ENCODE peak calls at places on chromosomes 6 and 20, in nine cellular contexts. A, F, I, P, Z, L, M, W and E are unnamed samples.

GRCh38 chr20:4242376-4242775 is 227.0 kb upstream of the RNF24 start:
- DNase-seq in L (no peak), Z (no peak), P (no peak), I (no peak), A (no peak), M (no peak), W (no peak), F (no peak), E (no peak)

GRCh38 chr6:74597840-74598239 is 608.0 kb downstream of the COL12A1 start:
- DNase-seq in P (no peak), Z (no peak), M (no peak), L (no peak), F (no peak), W (no peak), I (no peak), A (no peak), E (no peak)

GRCh38 chr6:128209771-128210170 is 308.9 kb upstream of the THEMIS start:
- DNase-seq in M (no peak), P (peak; percentile 89), F (no peak), Z (peak; percentile 82), I (no peak), A (peak; percentile 72), L (no peak), W (no peak), E (no peak)

GRCh38 chr20:19668406-19668805 is 89.7 kb upstream of the RIN2 start:
- DNase-seq in F (no peak), W (no peak), A (no peak), I (no peak), L (no peak), M (no peak), Z (no peak), P (no peak), E (no peak)

GRCh38 chr20:50580016-50580747 is 70.0 kb downstream of the PTPN1 start:
- DNase-seq in L (peak; percentile 72), A (no peak), Z (peak; percentile 82), P (peak; percentile 63), W (no peak), M (peak; percentile 64), F (peak; percentile 22), I (peak; percentile 75), E (no peak)

GRCh38 chr6:8525370-8525769 is 90.0 kb upstream of the SLC35B3 start:
- DNase-seq in Z (no peak), P (no peak), I (no peak), A (no peak), W (no peak), L (no peak), F (no peak), M (no peak), E (no peak)

GRCh38 chr20:22544462-22544861 is 39.9 kb downstream of the FOXA2 start:
- DNase-seq in W (no peak), I (no peak), P (no peak), M (no peak), A (no peak), Z (no peak), F (no peak), L (no peak), E (no peak)

GRCh38 chr20:51187318-51187717 is 164.4 kb upstream of the KCNG1 start:
- DNase-seq in A (no peak), M (no peak), F (no peak), W (no peak), P (no peak), L (no peak), Z (no peak), I (no peak), E (no peak)

GRCh38 chr6:166929534-166930189 is 26.7 kb downstream of the RNASET2 start:
- DNase-seq in L (no peak), I (no peak), W (no peak), M (no peak), P (no peak), A (no peak), F (no peak), Z (no peak), E (no peak)

GRCh38 chr20:48460681-48461080 is 367.1 kb downstream of the PREX1 start:
- DNase-seq in I (no peak), W (no peak), P (no peak), F (no peak), M (no peak), Z (no peak), L (no peak), A (no peak), E (no peak)

GRCh38 chr6:117624869-117625481 is 22.7 kb upstream of the GOPC start:
- DNase-seq in I (no peak), A (no peak), P (no peak), F (no peak), L (no peak), W (no peak), M (no peak), Z (no peak), E (no peak)

GRCh38 chr6:138973481-138974140 is 14.4 kb downstream of the REPS1 start:
- DNase-seq in W (no peak), F (no peak), Z (peak; percentile 47), P (peak; percentile 35), L (no peak), I (no peak), M (no peak), A (no peak), E (no peak)

GRCh38 chr6:150079604-150080003 is 10.7 kb upstream of the ULBP3 start:
- DNase-seq in P (peak; percentile 80), M (peak; percentile 64), A (no peak), W (no peak), Z (peak; percentile 6), F (no peak), L (no peak), I (no peak), E (peak; percentile 52)

GRCh38 chr20:41196653-41197225 is 59.4 kb downstream of the PLCG1 start:
- DNase-seq in A (no peak), L (no peak), P (no peak), F (no peak), Z (no peak), W (no peak), M (no peak), I (no peak), E (no peak)

GRCh38 chr20:56848561-56848960 is 219.5 kb downstream of the TFAP2C start:
- DNase-seq in Z (no peak), A (no peak), L (no peak), M (no peak), W (no peak), I (no peak), P (no peak), F (no peak), E (no peak)

GRCh38 chr6:161396539-161396938 is 122.7 kb upstream of the AGPAT4 start:
- DNase-seq in L (no peak), P (no peak), Z (no peak), W (no peak), M (no peak), F (no peak), I (no peak), A (no peak), E (no peak)

GRCh38 chr6:156775717-156776116 is 1.5 kb upstream of the ARID1B start:
- DNase-seq in L (no peak), Z (no peak), M (no peak), A (no peak), F (no peak), P (no peak), W (no peak), I (no peak), E (no peak)

GRCh38 chr20:56212071-56212470 is 36.5 kb upstream of the MC3R start:
- DNase-seq in Z (no peak), L (no peak), A (no peak), F (no peak), W (no peak), I (no peak), M (no peak), P (no peak), E (no peak)

GRCh38 chr20:61801065-61801360 is 264.7 kb downstream of the TAF4 start:
- DNase-seq in Z (no peak), P (no peak), M (no peak), F (no peak), L (no peak), W (no peak), A (no peak), I (no peak), E (no peak)

GRCh38 chr6:106134906-106135634 is 48.9 kb downstream of the PRDM1 start:
- DNase-seq in P (peak; percentile 68), W (no peak), Z (peak; percentile 16), A (no peak), L (no peak), I (no peak), F (peak; percentile 89), M (no peak), E (peak; percentile 29)

GRCh38 chr20:6164421-6165341 is 41.9 kb upstream of the FERMT1 start:
- DNase-seq in I (no peak), A (no peak), W (no peak), F (peak; percentile 44), Z (no peak), M (no peak), P (no peak), L (no peak), E (no peak)

GRCh38 chr6:118864330-118865166 is 29.4 kb upstream of the ASF1A start:
- DNase-seq in A (no peak), W (no peak), F (no peak), I (no peak), Z (peak; percentile 44), L (no peak), P (no peak), M (no peak), E (no peak)

GRCh38 chr6:167150815-167151557 is 6.8 kb downstream of the GPR31 start:
- DNase-seq in M (no peak), P (no peak), Z (no peak), W (no peak), I (no peak), F (no peak), L (no peak), A (no peak), E (no peak)

GRCh38 chr6:154234019-154234772 is 122.4 kb downstream of the IPCEF1 start:
- DNase-seq in I (no peak), M (no peak), P (no peak), A (no peak), L (no peak), F (no peak), Z (no peak), W (no peak), E (no peak)

GRCh38 chr6:4008324-4009047 is 70.5 kb downstream of the FAM217A start:
- DNase-seq in F (peak; percentile 77), W (peak; percentile 83), P (peak; percentile 61), M (no peak), Z (peak; percentile 84), A (peak; percentile 63), L (no peak), I (no peak), E (no peak)

GRCh38 chr6:25477006-25477590 is 174.9 kb upstream of the SCGN start:
- DNase-seq in F (no peak), I (no peak), P (peak; percentile 57), A (peak; percentile 68), M (no peak), L (no peak), W (no peak), Z (no peak), E (no peak)

GRCh38 chr20:45817652-45818194 is 5.3 kb downstream of the UBE2C start:
- DNase-seq in L (no peak), Z (peak; percentile 28), M (no peak), I (no peak), P (peak; percentile 55), F (no peak), A (peak; percentile 87), W (no peak), E (no peak)

GRCh38 chr6:15355683-15356099 is 109.8 kb downstream of the JARID2 start:
- DNase-seq in I (no peak), A (no peak), M (no peak), P (no peak), Z (no peak), W (no peak), F (no peak), L (no peak), E (no peak)

GRCh38 chr6:81694214-81694613 is 58.3 kb downstream of the TENT5A start:
- DNase-seq in P (no peak), M (no peak), F (no peak), I (no peak), L (no peak), Z (no peak), A (no peak), W (no peak), E (no peak)

GRCh38 chr6:166485651-166486535 is 100.6 kb downstream of the RAMACL start:
- DNase-seq in L (no peak), W (no peak), M (no peak), F (no peak), I (no peak), P (no peak), A (no peak), Z (no peak), E (no peak)

GRCh38 chr6:112113371-112113770 is 26.0 kb downstream of the FAM229B start:
- DNase-seq in Z (no peak), A (no peak), I (no peak), L (no peak), P (no peak), W (no peak), F (no peak), M (no peak), E (no peak)